ENCODE peak calls at places on chromosomes 1 and 21, in four cellular contexts. A, Y, Z and P are unnamed samples. For H3K36me3, the result is how much of the 10 kb centered on the place peaks cover.

GRCh38 chr1:204992940-204993339 is 50.1 kb upstream of the CNTN2 start:
- DNase-seq in Z (no peak), Y (no peak), A (no peak), P (no peak)

GRCh38 chr21:27407296-27407695 is 440.4 kb upstream of the ADAMTS5 start:
- DNase-seq in A (no peak), Y (no peak), Z (peak), P (no peak)

GRCh38 chr21:30044447-30045064 is 104.8 kb upstream of the GRIK1 start:
- DNase-seq in A (peak), Z (peak), Y (no peak), P (no peak)

GRCh38 chr1:76179297-76179696 is 104.8 kb downstream of the ST6GALNAC3 start:
- DNase-seq in Z (no peak), A (no peak), Y (no peak), P (no peak)

GRCh38 chr21:29441651-29442050 is 142.9 kb downstream of the BACH1 start:
- DNase-seq in Z (no peak), A (no peak), Y (peak), P (peak)

GRCh38 chr1:205298191-205298994 is 23.2 kb downstream of the NUAK2 start:
- DNase-seq in Z (peak), A (peak), Y (peak), P (peak)

GRCh38 chr1:216914974-216915373 is 191.7 kb upstream of the ESRRG start:
- DNase-seq in A (no peak), Z (no peak), Y (no peak), P (no peak)

GRCh38 chr1:153606194-153606593 is 6.7 kb downstream of the S100A16 start:
- DNase-seq in A (no peak), Y (no peak), Z (no peak), P (no peak)

GRCh38 chr1:154403300-154403943 is 1.7 kb upstream of the IL6R start:
- DNase-seq in Z (no peak), Y (no peak), A (no peak), P (no peak)

GRCh38 chr1:65363484-65363883 is 54.1 kb downstream of the DNAJC6 start:
- DNase-seq in A (no peak), Y (no peak), Z (no peak), P (no peak)

GRCh38 chr21:22965455-22966125 is 1967.4 kb downstream of the NCAM2 start:
- DNase-seq in Y (no peak), Z (peak), A (no peak), P (no peak)

GRCh38 chr1:70871790-70872189 is 175.8 kb downstream of the PTGER3 start:
- DNase-seq in Z (no peak), A (no peak), Y (no peak), P (no peak)

GRCh38 chr1:220732621-220733020 is 15.5 kb upstream of the MTARC2 start:
- DNase-seq in Z (no peak), Y (no peak), A (no peak), P (no peak)

GRCh38 chr1:150149490-150150453 is at the start of gene PLEKHO1:
- DNase-seq in Z (peak), Y (peak), A (peak), P (peak)

GRCh38 chr1:109636201-109636952 is 16.7 kb downstream of the AMPD2 start:
- DNase-seq in Y (peak), Z (no peak), A (peak), P (no peak)

GRCh38 chr21:21907271-21907670 is 909.1 kb downstream of the NCAM2 start:
- DNase-seq in Y (no peak), A (no peak), Z (no peak), P (no peak)

GRCh38 chr1:77126309-77126708 is 92.9 kb downstream of the PIGK start:
- DNase-seq in Y (peak), A (peak), Z (peak), P (peak)

GRCh38 chr1:232992227-232992626 is 41.8 kb downstream of the NTPCR start:
- DNase-seq in A (no peak), Y (no peak), Z (no peak), P (no peak)

GRCh38 chr1:58779837-58780585 is 3.8 kb downstream of the JUN start:
- DNase-seq in Y (peak), A (peak), Z (peak), P (no peak)

GRCh38 chr1:64624446-64624766 is 120.5 kb upstream of the RAVER2 start:
- DNase-seq in A (peak), Z (peak), Y (peak), P (peak)

GRCh38 chr1:111988743-111989453 is 570 bp downstream of the KCND3 start:
- DNase-seq in Z (no peak), A (no peak), Y (no peak), P (no peak)

GRCh38 chr1:110280804-110281203 is 58.4 kb upstream of the RBM15 start:
- DNase-seq in Z (no peak), A (no peak), Y (no peak), P (no peak)

GRCh38 chr1:214491468-214492120 is 59.8 kb downstream of the PTPN14 start:
- DNase-seq in Z (no peak), Y (no peak), A (no peak), P (no peak)

GRCh38 chr21:31267644-31268043 is 76.4 kb downstream of the TIAM1 start:
- DNase-seq in A (no peak), Y (peak), Z (no peak), P (no peak)

GRCh38 chr1:196136396-196136795 is 471.8 kb downstream of the KCNT2 start:
- DNase-seq in Y (peak), Z (no peak), A (no peak), P (no peak)

GRCh38 chr1:38474738-38475623 is 384.6 kb downstream of the RRAGC start:
- DNase-seq in A (no peak), Y (no peak), Z (no peak), P (no peak)

GRCh38 chr1:30758785-30759380 is 1.3 kb upstream of the LAPTM5 start:
- DNase-seq in A (no peak), Z (peak), Y (no peak), P (no peak)

GRCh38 chr1:12565094-12565965 is 52.7 kb downstream of the DHRS3 start:
- DNase-seq in Y (no peak), Z (no peak), A (no peak), P (no peak)

GRCh38 chr21:14943636-14944035 is 121.2 kb downstream of the NRIP1 start:
- DNase-seq in Y (no peak), Z (no peak), A (no peak), P (no peak)

GRCh38 chr1:206514821-206515387 is 7.6 kb downstream of the RASSF5 start:
- DNase-seq in Z (no peak), Y (no peak), A (no peak), P (no peak)

GRCh38 chr1:94070746-94071318 is 50.1 kb downstream of the ABCA4 start:
- DNase-seq in A (no peak), Y (no peak), Z (peak), P (no peak)

GRCh38 chr1:2418791-2419320 is 6.5 kb upstream of the PEX10 start:
- DNase-seq in Z (no peak), A (no peak), Y (no peak), P (no peak)

GRCh38 chr1:2416403-2416802 is 4.0 kb upstream of the PEX10 start:
- DNase-seq in Z (no peak), A (no peak), Y (no peak), P (no peak)

GRCh38 chr1:2415801-2416208 is 3.4 kb upstream of the PEX10 start:
- DNase-seq in Z (no peak), A (no peak), Y (no peak), P (no peak)

GRCh38 chr1:2417833-2418225 is 5.5 kb upstream of the PEX10 start:
- DNase-seq in Y (no peak), Z (no peak), A (no peak), P (no peak)

GRCh38 chr1:2417083-2417832 is 4.9 kb upstream of the PEX10 start:
- DNase-seq in A (no peak), Z (no peak), Y (no peak), P (no peak)
- H3K4me3 ChIP-seq in A (no peak), Z (no peak), Y (no peak), P (no peak)

DNA sequence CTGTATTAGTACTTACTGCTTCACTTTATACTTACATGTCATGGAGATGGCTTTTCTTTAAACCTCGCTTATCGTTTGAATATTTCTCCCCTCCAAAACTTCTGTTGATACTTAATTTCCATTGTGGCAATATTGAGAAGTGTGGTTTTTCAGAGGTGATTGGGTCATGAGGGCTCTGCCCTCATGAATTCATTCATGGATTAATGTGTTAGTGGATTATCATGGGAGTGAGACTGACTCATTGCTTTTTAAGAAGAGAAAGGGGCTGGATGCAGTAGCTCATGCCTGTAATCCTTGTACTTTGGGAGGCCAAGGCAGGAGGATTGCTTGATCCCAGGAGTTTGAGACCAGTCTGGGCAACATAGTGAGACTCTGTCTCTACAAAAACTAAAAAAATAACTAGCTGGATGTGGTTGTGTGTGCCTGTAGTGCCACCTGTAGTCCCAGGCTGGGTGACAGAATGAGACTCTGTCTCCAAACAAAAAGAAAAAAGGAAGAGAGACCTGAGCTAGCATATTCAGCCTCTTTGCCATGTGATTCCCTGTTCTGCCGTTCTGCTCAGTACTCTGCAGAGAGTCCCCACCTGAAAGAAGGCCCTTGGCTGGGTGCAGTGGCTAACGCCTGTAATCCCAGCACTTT is 30.2 kb downstream of the RABGAP1L start:
- DNase-seq in A (no peak), Z (no peak), Y (no peak), P (no peak)
- TF ChIP-seq CTCF in A (no peak), Z (no peak), Y (no peak), P (no peak)

GRCh38 chr1:208084220-208084619 is 160.0 kb downstream of the PLXNA2 start:
- DNase-seq in Z (no peak), A (no peak), Y (no peak), P (no peak)

GRCh38 chr1:208080396-208081276 is 163.5 kb downstream of the PLXNA2 start:
- DNase-seq in A (no peak), Z (no peak), Y (no peak), P (no peak)

GRCh38 chr1:208083016-208083714 is 161.0 kb downstream of the PLXNA2 start:
- DNase-seq in A (no peak), Z (no peak), Y (no peak), P (no peak)

GRCh38 chr1:208083715-208084085 is 160.5 kb downstream of the PLXNA2 start:
- DNase-seq in A (no peak), Y (no peak), Z (no peak), P (no peak)

GRCh38 chr1:208081972-208082371 is 162.2 kb downstream of the PLXNA2 start:
- DNase-seq in Z (no peak), A (no peak), Y (no peak), P (no peak)
- H3K36me3 ChIP-seq in Z (under half), A (under half), Y (under half), P (under half)

DNA sequence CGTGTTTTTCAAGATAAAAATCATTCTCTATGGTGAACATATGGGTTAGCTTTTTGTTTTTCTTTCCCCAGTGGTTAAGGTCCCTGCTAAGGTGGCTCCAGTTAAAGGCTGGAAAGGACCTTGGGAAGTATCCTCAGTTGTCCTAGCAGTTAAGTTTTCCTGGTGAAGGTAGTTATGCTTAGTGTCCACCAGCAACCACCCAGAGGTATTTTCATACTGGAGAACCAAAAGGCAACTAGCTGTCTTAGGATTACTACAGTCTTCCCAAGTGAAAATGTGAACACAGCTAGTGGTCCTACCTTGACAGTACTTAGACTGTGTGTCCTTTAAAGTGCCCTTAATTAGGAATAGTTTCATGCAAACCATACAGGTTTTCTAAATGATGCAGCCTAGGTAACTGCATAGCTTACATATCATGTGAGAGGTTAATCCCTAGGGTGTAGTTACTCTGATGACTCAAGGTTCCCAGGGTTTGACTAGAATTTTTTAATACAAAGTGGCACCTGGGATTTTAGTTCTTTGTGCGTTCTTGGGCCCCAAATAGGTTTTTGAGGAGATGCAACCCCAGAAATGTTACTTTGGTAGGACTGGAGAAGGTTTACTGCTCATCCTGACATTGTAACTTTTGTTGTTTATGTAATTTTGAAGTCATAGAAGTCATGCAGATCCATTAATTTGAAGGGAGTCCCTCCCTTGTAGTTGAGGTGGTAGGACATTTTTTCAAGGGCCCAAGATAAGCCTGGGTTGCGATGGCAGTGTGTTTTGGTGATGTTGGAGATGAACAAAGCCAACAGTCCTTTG is 36.5 kb downstream of the YY1AP1 start:
- DNase-seq in Z (no peak), Y (no peak), A (no peak), P (no peak)
- H3K4me3 ChIP-seq in Z (no peak), Y (no peak), A (no peak), P (no peak)

DNA sequence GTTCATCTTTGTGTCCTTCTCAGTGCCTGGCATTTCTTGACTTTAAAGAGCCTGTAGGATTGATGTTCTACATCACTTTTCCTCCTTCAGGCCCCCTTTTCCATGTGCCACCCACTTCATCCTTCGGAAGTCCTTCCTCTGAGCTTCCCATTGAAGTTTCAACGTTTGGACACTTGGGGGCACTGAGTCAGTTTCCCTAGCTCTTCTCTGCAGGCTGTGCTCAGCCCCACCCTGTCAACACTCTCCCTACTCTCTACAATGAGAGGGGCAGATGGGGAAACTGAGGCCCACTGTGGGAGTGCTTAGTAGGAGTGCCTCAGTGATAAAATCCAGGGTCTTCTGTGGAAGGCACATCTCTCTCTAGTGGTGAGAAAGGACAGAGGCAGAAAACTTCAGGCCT is 11.9 kb downstream of the KCNJ10 start:
- DNase-seq in A (no peak), Z (peak), Y (no peak), P (no peak)
- TF ChIP-seq CTCF in A (peak), Z (no peak), Y (peak), P (peak)

GRCh38 chr1:44220755-44221154 is 7.5 kb downstream of the DMAP1 start:
- DNase-seq in Y (no peak), Z (no peak), A (no peak), P (no peak)
- H3K36me3 ChIP-seq in Y (under half), Z (under half), A (under half), P (under half)

DNA sequence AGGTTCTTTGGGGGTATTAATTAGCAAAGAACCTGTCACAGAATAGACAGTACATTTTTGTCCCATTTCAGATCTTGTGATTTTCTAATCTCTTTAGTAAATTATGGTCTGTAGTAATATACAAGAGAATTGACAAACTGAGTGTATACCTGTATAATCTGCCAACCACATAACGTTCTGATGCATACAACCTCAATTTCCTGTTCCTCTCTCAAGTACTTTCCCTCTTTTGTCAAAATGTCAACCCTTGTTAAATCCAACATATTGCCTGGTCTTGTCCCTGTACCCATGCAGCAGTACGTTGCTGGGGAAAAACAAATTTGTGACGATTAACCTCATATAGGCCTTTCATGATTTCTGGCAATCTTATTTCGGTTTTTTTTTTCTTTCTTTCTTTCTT is 1.1 kb downstream of the ARV1 start:
- DNase-seq in A (no peak), Z (no peak), Y (no peak), P (no peak)
- H3K4me3 ChIP-seq in A (no peak), Z (no peak), Y (peak), P (peak)